ENCODE peak calls at places on chromosomes 4 and X, in ten cellular contexts. N, P, X, T, H, V, I, A, O and Q are unnamed samples.

GRCh38 chr4:5955201-5955821 is 62.4 kb upstream of the CRMP1 start:
- DNase-seq in T (no peak), V (no peak), X (no peak), H (no peak), A (no peak), P (no peak), O (peak), N (no peak), I (no peak), Q (peak)

GRCh38 chrX:72714471-72714916 is 388 bp upstream of the PHKA1 start:
- DNase-seq in V (no peak), N (peak), P (peak), O (peak), X (peak), I (no peak), H (peak), T (peak), A (peak), Q (peak)

GRCh38 chr4:145840162-145840768 is 98.4 kb downstream of the ZNF827 start:
- DNase-seq in V (peak), P (no peak), O (no peak), I (no peak), A (peak), N (peak), X (no peak), H (no peak), T (no peak), Q (no peak)

GRCh38 chrX:41145920-41146608 is 60.8 kb downstream of the USP9X start:
- DNase-seq in N (peak), V (no peak), X (no peak), A (peak), P (no peak), H (no peak), O (no peak), T (no peak), I (no peak), Q (no peak)

GRCh38 chrX:113919387-113919786 is 664.5 kb upstream of the HTR2C start:
- DNase-seq in V (no peak), A (no peak), O (no peak), T (no peak), P (no peak), I (no peak), N (no peak), H (no peak), X (no peak), Q (no peak)

GRCh38 chr4:6724461-6725111 is 8.6 kb downstream of the BLOC1S4 start:
- DNase-seq in I (no peak), P (peak), V (no peak), T (no peak), N (no peak), O (no peak), X (peak), H (peak), A (no peak), Q (no peak)

GRCh38 chrX:38279188-38279587 is 48.1 kb downstream of the RPGR start:
- DNase-seq in H (no peak), O (no peak), V (no peak), A (no peak), I (no peak), T (no peak), X (no peak), N (no peak), P (no peak), Q (no peak)

GRCh38 chrX:39624166-39624565 is 473.6 kb downstream of the BCOR start:
- DNase-seq in X (no peak), T (no peak), P (no peak), O (no peak), N (no peak), A (no peak), V (no peak), I (no peak), H (no peak), Q (no peak)

GRCh38 chr4:155060873-155061272 is 147.6 kb upstream of the NPY2R start:
- DNase-seq in A (no peak), V (no peak), O (no peak), I (no peak), X (no peak), P (no peak), T (no peak), H (no peak), N (no peak), Q (no peak)

GRCh38 chr4:80240976-80241375 is 25.5 kb upstream of the FGF5 start:
- DNase-seq in H (no peak), N (no peak), I (no peak), T (no peak), A (no peak), X (no peak), P (no peak), O (no peak), V (no peak), Q (no peak)

GRCh38 chr4:30757357-30757756 is 37.2 kb downstream of the PCDH7 start:
- DNase-seq in X (no peak), A (peak), P (no peak), I (no peak), O (no peak), V (no peak), H (no peak), N (peak), T (no peak), Q (no peak)

GRCh38 chr4:129098578-129098977 is 2.6 kb downstream of the C4orf33 start:
- DNase-seq in I (no peak), A (no peak), N (no peak), T (no peak), V (no peak), X (no peak), P (no peak), H (no peak), O (no peak), Q (no peak)

GRCh38 chr4:174989791-174990190 is 71.6 kb downstream of the ADAM29 start:
- DNase-seq in O (no peak), P (no peak), X (no peak), I (no peak), A (no peak), N (no peak), V (no peak), T (no peak), H (no peak), Q (no peak)

GRCh38 chrX:9781941-9782340 is 4.3 kb upstream of the SHROOM2 start:
- DNase-seq in H (no peak), P (no peak), I (no peak), T (no peak), O (no peak), A (no peak), N (peak), X (no peak), V (no peak), Q (no peak)

GRCh38 chrX:82813671-82814078 is 694.4 kb upstream of the POU3F4 start:
- DNase-seq in N (peak), X (peak), H (no peak), T (no peak), I (no peak), O (no peak), A (no peak), P (no peak), V (no peak), Q (no peak)

GRCh38 chrX:153627675-153628111 is 19.3 kb upstream of the DUSP9 start:
- DNase-seq in O (peak), I (no peak), P (no peak), A (no peak), V (no peak), T (no peak), X (peak), H (peak), N (no peak), Q (no peak)

GRCh38 chrX:48539345-48540014 is at the start of gene TBC1D25:
- DNase-seq in O (peak), A (peak), I (peak), P (peak), T (peak), H (peak), N (peak), V (peak), X (peak), Q (peak)
- TF ChIP-seq POLR2A in O (peak), A (peak), I (no peak), P (no peak), T (no peak), H (peak), N (no peak), V (peak), X (no peak), Q (no peak)

GRCh38 chr4:20251061-20251795 is 477 bp upstream of the SLIT2 start:
- DNase-seq in I (peak), T (no peak), P (no peak), A (no peak), X (no peak), O (no peak), V (no peak), N (no peak), H (no peak), Q (no peak)

GRCh38 chr4:20251796-20252655 is at the start of gene SLIT2:
- DNase-seq in I (peak), A (peak), H (peak), V (peak), X (peak), T (peak), O (peak), P (peak), N (peak), Q (peak)

GRCh38 chr4:20248155-20248558 is 3.5 kb upstream of the SLIT2 start:
- DNase-seq in N (peak), V (no peak), I (no peak), P (no peak), H (no peak), O (peak), X (no peak), A (peak), T (peak), Q (no peak)

GRCh38 chr4:20252656-20253271 is 1.1 kb downstream of the SLIT2 start:
- DNase-seq in I (peak), V (no peak), N (no peak), X (no peak), T (peak), P (peak), H (peak), O (peak), A (peak), Q (peak)

GRCh38 chr4:20249333-20249732 is 2.4 kb upstream of the SLIT2 start:
- DNase-seq in P (no peak), O (no peak), H (no peak), X (no peak), V (no peak), T (no peak), A (peak), N (peak), I (no peak), Q (no peak)
- TF ChIP-seq CTCF in P (no peak), O (peak), H (peak), X (peak), V (no peak), T (peak), A (peak), N (peak), I (no peak), Q (peak)

GRCh38 chr4:107823870-107824366 is 814 bp upstream of the SGMS2 start:
- DNase-seq in H (no peak), O (no peak), T (no peak), X (no peak), V (no peak), N (peak), I (no peak), A (no peak), P (no peak), Q (no peak)

GRCh38 chr4:107828315-107828714 is 3.6 kb downstream of the SGMS2 start:
- DNase-seq in N (no peak), I (no peak), V (no peak), H (no peak), O (no peak), T (no peak), X (no peak), P (no peak), A (no peak), Q (no peak)

GRCh38 chr4:107825072-107825789 is 499 bp downstream of the SGMS2 start:
- DNase-seq in P (no peak), N (no peak), T (peak), A (no peak), I (no peak), O (peak), V (no peak), H (peak), X (peak), Q (peak)

GRCh38 chr4:107826427-107826980 is 1.8 kb downstream of the SGMS2 start:
- DNase-seq in I (no peak), V (no peak), X (no peak), N (no peak), T (no peak), H (no peak), P (no peak), A (no peak), O (no peak), Q (no peak)

DNA sequence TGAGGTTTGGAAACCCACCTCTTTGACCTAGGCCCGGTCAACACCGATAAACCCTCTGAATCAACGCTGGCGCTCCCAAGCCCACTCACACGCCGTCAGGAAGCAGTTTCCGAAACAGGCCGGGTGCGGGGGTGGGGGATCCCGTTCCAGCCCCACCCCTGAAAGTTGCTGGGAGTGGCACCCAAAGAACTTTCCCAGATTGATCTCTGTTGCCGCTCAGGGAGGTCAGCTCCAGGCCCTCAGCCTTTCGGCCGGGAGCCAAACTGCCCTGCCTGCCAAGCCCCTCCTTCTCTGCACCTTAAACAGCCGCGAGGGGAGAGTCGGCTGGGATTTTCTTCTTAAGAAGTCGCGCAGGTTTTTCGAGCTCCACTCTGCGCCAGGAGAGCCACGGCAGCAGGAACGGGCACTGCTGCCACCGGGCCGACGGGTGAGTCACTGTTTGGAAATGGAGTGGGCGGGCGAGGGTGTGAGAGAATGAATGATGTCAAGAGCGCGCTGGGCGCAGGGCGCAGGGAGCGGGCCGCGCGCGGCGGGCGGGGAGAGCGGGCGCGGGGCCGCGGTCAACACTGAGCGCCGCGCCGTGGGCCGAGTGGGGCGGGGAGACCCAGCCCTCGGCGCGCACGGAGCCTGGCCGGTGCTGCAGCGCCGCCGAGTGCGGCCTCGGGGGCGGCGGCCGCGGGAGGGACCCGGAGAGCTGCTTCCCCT is at the start of gene SGMS2:
- DNase-seq in P (peak), X (peak), A (peak), T (peak), I (peak), H (peak), O (peak), V (peak), N (peak), Q (peak)
- TF ChIP-seq POLR2A in P (no peak), X (no peak), A (no peak), T (peak), I (no peak), H (peak), O (peak), V (no peak), N (peak), Q (peak)

DNA sequence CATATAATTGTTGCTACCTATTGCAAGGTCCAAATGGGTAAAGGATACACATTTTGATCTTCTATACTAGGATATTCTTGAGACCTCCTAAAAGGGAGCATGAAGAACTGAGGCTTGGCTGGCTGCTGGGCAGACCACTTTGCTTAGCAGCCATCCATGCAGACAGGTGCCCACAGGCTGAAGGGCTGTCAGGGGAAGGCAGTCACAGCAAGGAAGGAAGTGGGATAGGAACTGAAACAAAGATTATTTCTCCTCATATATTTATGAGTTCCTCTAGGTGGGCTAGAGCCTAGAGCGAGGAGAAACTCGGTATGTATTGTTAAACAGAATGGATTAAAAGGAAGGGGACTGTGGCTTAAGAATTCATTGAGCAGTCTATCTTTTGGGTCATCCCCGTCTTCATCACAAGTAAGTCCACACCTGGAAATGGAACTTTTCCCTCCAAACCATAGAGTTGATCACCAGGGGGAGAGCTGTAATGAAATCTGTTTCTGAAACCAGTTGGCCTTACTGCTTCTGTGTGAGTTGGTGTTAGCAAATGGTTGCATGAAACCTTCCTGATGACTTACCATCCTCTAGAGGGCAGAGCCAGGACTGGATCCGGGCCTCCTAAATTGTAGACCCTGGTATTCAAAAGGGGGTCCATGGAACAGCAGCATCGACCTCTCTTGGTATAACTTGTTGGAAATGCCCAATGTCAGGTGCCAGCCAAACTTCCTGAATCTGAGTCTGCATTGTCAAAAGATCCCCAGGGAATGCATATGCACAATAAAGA is 42.3 kb downstream of the AFF2 start:
- DNase-seq in X (no peak), A (no peak), V (no peak), T (no peak), O (no peak), I (no peak), P (no peak), H (no peak), N (no peak), Q (no peak)
- TF ChIP-seq CTCF in X (no peak), A (no peak), V (no peak), T (no peak), O (no peak), I (no peak), P (no peak), H (no peak), N (no peak), Q (no peak)

GRCh38 chr4:17574206-17574605 is 2.8 kb upstream of the LAP3 start:
- DNase-seq in N (no peak), V (no peak), X (no peak), H (no peak), A (no peak), T (no peak), I (no peak), P (no peak), O (no peak), Q (no peak)

GRCh38 chr4:17577660-17578481 is 873 bp downstream of the LAP3 start:
- DNase-seq in O (peak), X (peak), A (peak), N (no peak), T (peak), P (peak), I (no peak), V (no peak), H (peak), Q (peak)

GRCh38 chr4:17580969-17581368 is 4.0 kb downstream of the LAP3 start:
- DNase-seq in N (no peak), A (no peak), O (no peak), V (no peak), P (no peak), T (no peak), X (no peak), H (no peak), I (no peak), Q (no peak)

GRCh38 chr4:17578482-17578891 is 1.5 kb downstream of the LAP3 start:
- DNase-seq in A (peak), V (no peak), X (no peak), N (no peak), O (no peak), P (no peak), I (no peak), H (no peak), T (peak), Q (no peak)

GRCh38 chr4:17576932-17577659 is at the start of gene LAP3:
- DNase-seq in A (peak), O (peak), P (peak), V (peak), N (peak), X (peak), T (peak), H (peak), I (peak), Q (peak)
- TF ChIP-seq POLR2A in A (peak), O (peak), P (peak), V (peak), N (peak), X (peak), T (peak), H (peak), I (no peak), Q (peak)

DNA sequence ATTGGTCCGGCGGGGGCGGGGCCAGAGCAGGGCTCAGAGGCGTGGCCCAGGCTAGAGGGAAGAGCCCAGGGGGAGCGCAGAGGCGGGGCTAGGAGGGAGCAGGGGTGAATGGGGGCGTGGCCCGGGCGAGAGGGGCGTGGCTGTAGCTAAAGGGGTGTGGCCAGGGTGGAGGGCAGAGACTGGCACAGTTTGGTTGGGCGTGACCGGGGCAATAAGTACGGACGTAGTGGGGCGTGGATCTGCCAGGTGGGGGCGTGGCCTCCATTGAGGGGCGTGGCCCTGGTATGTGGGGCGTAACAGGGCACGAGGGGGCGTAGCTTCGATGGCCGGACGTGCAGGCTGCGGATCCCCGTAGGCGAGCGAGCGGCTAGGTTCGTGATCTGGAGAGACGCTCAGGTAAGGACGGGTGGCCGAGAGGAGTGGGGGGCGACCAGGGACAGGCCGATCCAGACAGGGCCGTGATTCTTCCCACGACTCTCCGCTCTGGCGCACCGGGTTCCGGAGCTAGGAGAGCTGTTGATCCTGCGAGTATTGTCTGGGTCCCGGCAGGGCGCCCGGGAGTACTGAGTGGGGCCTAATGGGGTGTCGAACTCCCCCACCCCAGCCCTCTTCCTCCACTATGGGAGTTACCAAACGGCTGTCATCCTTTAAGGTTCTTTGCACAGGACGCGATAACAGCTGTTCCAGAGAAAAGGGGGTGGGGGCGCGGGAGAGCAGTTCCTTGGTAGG is at the start of gene CA5B:
- DNase-seq in P (peak), T (peak), H (peak), V (peak), A (peak), I (peak), O (peak), X (peak), N (peak), Q (peak)
- TF ChIP-seq CTCF in P (no peak), T (no peak), H (no peak), V (no peak), A (no peak), I (no peak), O (no peak), X (no peak), N (no peak), Q (no peak)

DNA sequence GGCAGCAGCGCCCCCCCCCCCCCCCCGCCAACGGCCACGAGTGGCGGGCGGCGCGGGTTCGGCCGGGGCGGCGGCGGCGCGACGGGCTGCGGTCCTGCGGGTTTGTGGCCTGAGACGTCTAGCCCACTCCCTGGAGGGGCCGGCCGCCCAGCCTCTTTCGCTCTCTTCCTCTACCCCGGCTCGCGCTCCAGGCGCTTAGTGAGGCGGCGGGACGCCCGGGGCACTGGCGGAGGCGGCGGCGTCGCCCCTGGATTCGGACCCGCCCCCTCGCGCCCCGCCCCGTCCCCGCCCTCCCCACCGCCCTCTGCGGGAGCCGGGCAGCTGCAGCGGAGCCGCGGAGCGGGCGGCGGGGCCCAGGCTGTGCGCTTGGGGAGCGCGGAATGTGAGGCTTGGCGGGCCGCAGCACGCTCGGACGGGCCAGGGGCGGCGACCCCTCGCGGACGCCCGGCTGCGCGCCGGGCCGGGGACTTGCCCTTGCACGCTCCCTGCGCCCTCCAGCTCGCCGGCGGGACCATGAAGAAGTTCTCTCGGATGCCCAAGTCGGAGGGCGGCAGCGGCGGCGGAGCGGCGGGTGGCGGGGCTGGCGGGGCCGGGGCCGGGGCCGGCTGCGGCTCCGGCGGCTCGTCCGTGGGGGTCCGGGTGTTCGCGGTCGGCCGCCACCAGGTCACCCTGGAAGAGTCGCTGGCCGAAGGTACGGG is at the start of gene BMP2K:
- DNase-seq in O (peak), H (peak), N (peak), X (peak), V (peak), T (peak), A (peak), I (peak), P (peak), Q (peak)
- TF ChIP-seq POLR2A in O (peak), H (peak), N (no peak), X (no peak), V (no peak), T (peak), A (peak), I (no peak), P (peak), Q (no peak)

GRCh38 chrX:14964500-14964899 is 91.3 kb downstream of the MOSPD2 start:
- DNase-seq in X (no peak), P (no peak), A (no peak), V (no peak), I (no peak), T (no peak), H (no peak), N (peak), O (no peak), Q (no peak)
- TF ChIP-seq CTCF in X (no peak), P (no peak), A (no peak), V (no peak), I (no peak), T (no peak), H (no peak), N (peak), O (no peak), Q (no peak)